ENCODE peak calls at places on chromosomes 2 and 18, in four cellular contexts. T is left cardiac atrium; Z is effector memory CD4-positive, alpha-beta T cell; M is NCI-H1092. I is an unnamed sample.
A peak's percentile ranks its signal among the peaks of the same experiment; 100 is the strongest.

GRCh38 chr18:47832348-47832747 is 98.1 kb downstream of the SMAD2 start:
- DNase-seq in T (no peak), Z (no peak), M (no peak), I (no peak)

GRCh38 chr18:43160509-43160908 is 45.0 kb upstream of the RIT2 start:
- DNase-seq in T (no peak), Z (no peak), M (no peak), I (no peak)

GRCh38 chr2:158407031-158407430 is 49.5 kb downstream of the CCDC148 start:
- DNase-seq in T (no peak), Z (no peak), M (no peak), I (no peak)

GRCh38 chr2:189641565-189641964 is 19.7 kb upstream of the ASNSD1 start:
- DNase-seq in T (no peak), Z (no peak), M (no peak), I (no peak)

GRCh38 chr2:174336403-174337336 is 1.9 kb downstream of the SP9 start:
- DNase-seq in T (no peak), Z (no peak), M (peak; percentile 36), I (no peak)

GRCh38 chr2:9637330-9637729 is 6.5 kb upstream of the YWHAQ start:
- DNase-seq in T (no peak), Z (no peak), M (no peak), I (no peak)

GRCh38 chr2:236939751-236940229 is 145.9 kb upstream of the COPS8 start:
- DNase-seq in T (no peak), Z (no peak), M (no peak), I (no peak)

GRCh38 chr2:219104107-219105050 is 43.7 kb upstream of the IHH start:
- DNase-seq in T (no peak), Z (no peak), M (no peak), I (no peak)

GRCh38 chr18:80046961-80047541 is 12.8 kb downstream of the RBFA start:
- DNase-seq in T (no peak), Z (no peak), M (no peak), I (no peak)

GRCh38 chr18:48702346-48703032 is 163.7 kb downstream of the CTIF start:
- DNase-seq in T (no peak), Z (no peak), M (no peak), I (no peak)

GRCh38 chr2:38661306-38661705 is 4.6 kb upstream of the GALM start:
- DNase-seq in T (no peak), Z (no peak), M (no peak), I (no peak)

GRCh38 chr2:144111443-144111842 is 408.5 kb downstream of the ZEB2 start:
- DNase-seq in T (no peak), Z (no peak), M (no peak), I (no peak)

GRCh38 chr18:3771121-3771971 is 321.4 kb downstream of the TGIF1 start:
- DNase-seq in T (peak; percentile 88), Z (peak; percentile 43), M (no peak), I (peak; percentile 62)

GRCh38 chr2:150144546-150145305 is 342.7 kb downstream of the RND3 start:
- DNase-seq in T (no peak), Z (no peak), M (no peak), I (no peak)

GRCh38 chr18:40692871-40693270 is 1262.2 kb upstream of the PIK3C3 start:
- DNase-seq in T (no peak), Z (no peak), M (no peak), I (no peak)

GRCh38 chr2:137031731-137032130 is 266.4 kb downstream of the THSD7B start:
- DNase-seq in T (no peak), Z (no peak), M (no peak), I (no peak)

GRCh38 chr18:28767781-28768211 is 590.9 kb upstream of the CDH2 start:
- DNase-seq in T (no peak), Z (no peak), M (no peak), I (no peak)

GRCh38 chr2:27075219-27075871 is 3.1 kb upstream of the EMILIN1 start:
- DNase-seq in T (peak; percentile 67), Z (peak; percentile 43), M (peak; percentile 28), I (peak; percentile 58)

GRCh38 chr18:74501386-74501785 is 5.2 kb downstream of the CNDP2 start:
- DNase-seq in T (no peak), Z (no peak), M (no peak), I (no peak)

GRCh38 chr2:69915050-69915945 is at the start of gene MXD1:
- DNase-seq in T (peak; percentile 36), Z (no peak), M (no peak), I (peak; percentile 6)

GRCh38 chr2:71358931-71359671 is 27.5 kb downstream of the ZNF638 start:
- DNase-seq in T (no peak), Z (no peak), M (no peak), I (no peak)